ENCODE peak calls at places on chromosome 2, in eight cellular contexts. Y is left lung, F is heart right ventricle, L is A549, W is dorsolateral prefrontal cortex, A is suprapubic skin, S is left ventricle myocardium inferior, G is esophagus squamous epithelium. R is an unnamed sample.

GRCh38 chr2:113876503-113877387 is 13.1 kb upstream of the ACTR3 start:
- DNase-seq in Y (no peak), F (peak), L (no peak), W (no peak), A (no peak), S (no peak), G (no peak), R (peak)

GRCh38 chr2:37456479-37456878 is 112.0 kb downstream of the QPCT start:
- DNase-seq in Y (no peak), F (no peak), L (no peak), W (no peak), A (no peak), S (no peak), G (no peak), R (no peak)

GRCh38 chr2:17232751-17233150 is 285.5 kb downstream of the RAD51AP2 start:
- DNase-seq in Y (no peak), F (no peak), L (no peak), W (no peak), A (no peak), S (no peak), G (no peak), R (no peak)

GRCh38 chr2:115297056-115297455 is 854.6 kb downstream of the DPP10 start:
- DNase-seq in Y (no peak), F (no peak), L (no peak), W (no peak), A (no peak), S (no peak), G (no peak), R (no peak)

GRCh38 chr2:111239107-111239506 is 118.4 kb downstream of the BCL2L11 start:
- DNase-seq in Y (no peak), F (no peak), L (no peak), W (no peak), A (no peak), S (no peak), G (no peak), R (no peak)

GRCh38 chr2:230512955-230513748 is 97.2 kb downstream of the SP100 start:
- DNase-seq in Y (no peak), F (no peak), L (peak), W (no peak), A (no peak), S (no peak), G (no peak), R (no peak)

GRCh38 chr2:150609831-150610582 is 122.5 kb upstream of the RND3 start:
- DNase-seq in Y (no peak), F (no peak), L (no peak), W (no peak), A (no peak), S (no peak), G (no peak), R (no peak)

GRCh38 chr2:101106453-101107181 is 44.6 kb downstream of the TBC1D8 start:
- DNase-seq in Y (no peak), F (no peak), L (no peak), W (no peak), A (no peak), S (no peak), G (no peak), R (no peak)

GRCh38 chr2:44450806-44451205 is 89.1 kb downstream of the CAMKMT start:
- DNase-seq in Y (no peak), F (no peak), L (no peak), W (no peak), A (no peak), S (no peak), G (no peak), R (no peak)

GRCh38 chr2:98468621-98469236 is 24.1 kb downstream of the INPP4A start:
- DNase-seq in Y (peak), F (no peak), L (no peak), W (no peak), A (no peak), S (no peak), G (no peak), R (no peak)

GRCh38 chr2:181466661-181467576 is 9.7 kb downstream of the ITGA4 start:
- DNase-seq in Y (peak), F (peak), L (peak), W (peak), A (peak), S (peak), G (no peak), R (peak)

GRCh38 chr2:170339753-170340692 is 162.1 kb downstream of the MYO3B start:
- DNase-seq in Y (no peak), F (no peak), L (no peak), W (no peak), A (no peak), S (no peak), G (no peak), R (no peak)

GRCh38 chr2:120883607-120884405 is 148.1 kb downstream of the GLI2 start:
- DNase-seq in Y (no peak), F (no peak), L (no peak), W (no peak), A (no peak), S (peak), G (no peak), R (no peak)

GRCh38 chr2:238902285-238902684 is 54.4 kb downstream of the TWIST2 start:
- DNase-seq in Y (no peak), F (no peak), L (no peak), W (no peak), A (no peak), S (no peak), G (no peak), R (no peak)

GRCh38 chr2:85655961-85656403 is 12.0 kb downstream of the SFTPB start:
- DNase-seq in Y (no peak), F (no peak), L (peak), W (no peak), A (no peak), S (no peak), G (no peak), R (peak)

GRCh38 chr2:111172666-111173065 is 52.0 kb downstream of the BCL2L11 start:
- DNase-seq in Y (no peak), F (no peak), L (no peak), W (no peak), A (no peak), S (no peak), G (no peak), R (no peak)

GRCh38 chr2:215366440-215367032 is 54.7 kb downstream of the ATIC start:
- DNase-seq in Y (no peak), F (no peak), L (no peak), W (no peak), A (no peak), S (no peak), G (no peak), R (no peak)

GRCh38 chr2:176680916-176681315 is 411.7 kb downstream of the MTX2 start:
- DNase-seq in Y (no peak), F (no peak), L (no peak), W (no peak), A (no peak), S (no peak), G (no peak), R (no peak)

GRCh38 chr2:200905618-200906296 is 16.6 kb downstream of the NIF3L1 start:
- DNase-seq in Y (peak), F (peak), L (peak), W (peak), A (no peak), S (peak), G (no peak), R (peak)

GRCh38 chr2:227657204-227657845 is 9.3 kb upstream of the SCYGR5 start:
- DNase-seq in Y (no peak), F (no peak), L (peak), W (no peak), A (no peak), S (no peak), G (no peak), R (no peak)

GRCh38 chr2:105112345-105112744 is 74.5 kb downstream of the MRPS9 start:
- DNase-seq in Y (no peak), F (no peak), L (no peak), W (no peak), A (no peak), S (no peak), G (no peak), R (no peak)

GRCh38 chr2:83320053-83320452 is 1139.0 kb downstream of the SUCLG1 start:
- DNase-seq in Y (no peak), F (no peak), L (no peak), W (no peak), A (no peak), S (no peak), G (no peak), R (no peak)

GRCh38 chr2:60260646-60261296 is 292.7 kb downstream of the BCL11A start:
- DNase-seq in Y (peak), F (peak), L (peak), W (no peak), A (no peak), S (no peak), G (no peak), R (peak)

GRCh38 chr2:150689600-150689999 is 202.1 kb upstream of the RND3 start:
- DNase-seq in Y (no peak), F (no peak), L (no peak), W (no peak), A (no peak), S (no peak), G (no peak), R (no peak)

GRCh38 chr2:43484323-43484930 is 111.4 kb downstream of the THADA start:
- DNase-seq in Y (no peak), F (no peak), L (peak), W (no peak), A (no peak), S (no peak), G (no peak), R (no peak)

GRCh38 chr2:242015366-242016065 is 146.0 kb downstream of the RTP5 start:
- DNase-seq in Y (peak), F (no peak), L (no peak), W (no peak), A (peak), S (no peak), G (no peak), R (peak)

GRCh38 chr2:74548919-74549684 is 4.6 kb downstream of the LOXL3 start:
- DNase-seq in Y (peak), F (peak), L (peak), W (peak), A (no peak), S (peak), G (no peak), R (peak)

GRCh38 chr2:214410918-214411554 is at the start of gene VWC2L:
- DNase-seq in Y (peak), F (peak), L (peak), W (peak), A (no peak), S (peak), G (no peak), R (peak)

GRCh38 chr2:128536925-128537620 is 218.4 kb upstream of the HS6ST1 start:
- DNase-seq in Y (peak), F (no peak), L (peak), W (no peak), A (peak), S (no peak), G (no peak), R (no peak)

GRCh38 chr2:45469314-45470099 is 141.6 kb downstream of the SRBD1 start:
- DNase-seq in Y (no peak), F (no peak), L (peak), W (no peak), A (no peak), S (no peak), G (no peak), R (no peak)

GRCh38 chr2:42060718-42061619 is 13.1 kb downstream of the PKDCC start:
- DNase-seq in Y (peak), F (peak), L (no peak), W (no peak), A (no peak), S (peak), G (no peak), R (no peak)

GRCh38 chr2:205235434-205235833 is 446.9 kb upstream of the NRP2 start:
- DNase-seq in Y (no peak), F (no peak), L (peak), W (no peak), A (no peak), S (no peak), G (no peak), R (no peak)

GRCh38 chr2:219247678-219248642 is 2.7 kb downstream of the STK16 start:
- DNase-seq in Y (no peak), F (no peak), L (peak), W (no peak), A (no peak), S (no peak), G (no peak), R (no peak)

GRCh38 chr2:101733257-101733993 is 35.9 kb downstream of the MAP4K4 start:
- DNase-seq in Y (no peak), F (peak), L (no peak), W (no peak), A (no peak), S (no peak), G (no peak), R (no peak)

GRCh38 chr2:176638167-176639015 is 369.1 kb downstream of the MTX2 start:
- DNase-seq in Y (peak), F (peak), L (peak), W (peak), A (peak), S (peak), G (no peak), R (peak)

GRCh38 chr2:168964251-168964807 is 63.2 kb downstream of the G6PC2 start:
- DNase-seq in Y (no peak), F (no peak), L (no peak), W (no peak), A (no peak), S (no peak), G (no peak), R (no peak)

GRCh38 chr2:11128258-11128951 is 26.9 kb upstream of the SLC66A3 start:
- DNase-seq in Y (no peak), F (no peak), L (no peak), W (no peak), A (no peak), S (no peak), G (no peak), R (no peak)

GRCh38 chr2:11132036-11132671 is 23.1 kb upstream of the SLC66A3 start:
- DNase-seq in Y (no peak), F (no peak), L (no peak), W (no peak), A (no peak), S (no peak), G (no peak), R (no peak)

GRCh38 chr2:11131166-11131920 is 23.9 kb upstream of the SLC66A3 start:
- DNase-seq in Y (no peak), F (no peak), L (no peak), W (no peak), A (no peak), S (no peak), G (no peak), R (no peak)

GRCh38 chr2:11127791-11128190 is 27.5 kb upstream of the SLC66A3 start:
- DNase-seq in Y (no peak), F (no peak), L (no peak), W (no peak), A (no peak), S (no peak), G (no peak), R (no peak)

DNA sequence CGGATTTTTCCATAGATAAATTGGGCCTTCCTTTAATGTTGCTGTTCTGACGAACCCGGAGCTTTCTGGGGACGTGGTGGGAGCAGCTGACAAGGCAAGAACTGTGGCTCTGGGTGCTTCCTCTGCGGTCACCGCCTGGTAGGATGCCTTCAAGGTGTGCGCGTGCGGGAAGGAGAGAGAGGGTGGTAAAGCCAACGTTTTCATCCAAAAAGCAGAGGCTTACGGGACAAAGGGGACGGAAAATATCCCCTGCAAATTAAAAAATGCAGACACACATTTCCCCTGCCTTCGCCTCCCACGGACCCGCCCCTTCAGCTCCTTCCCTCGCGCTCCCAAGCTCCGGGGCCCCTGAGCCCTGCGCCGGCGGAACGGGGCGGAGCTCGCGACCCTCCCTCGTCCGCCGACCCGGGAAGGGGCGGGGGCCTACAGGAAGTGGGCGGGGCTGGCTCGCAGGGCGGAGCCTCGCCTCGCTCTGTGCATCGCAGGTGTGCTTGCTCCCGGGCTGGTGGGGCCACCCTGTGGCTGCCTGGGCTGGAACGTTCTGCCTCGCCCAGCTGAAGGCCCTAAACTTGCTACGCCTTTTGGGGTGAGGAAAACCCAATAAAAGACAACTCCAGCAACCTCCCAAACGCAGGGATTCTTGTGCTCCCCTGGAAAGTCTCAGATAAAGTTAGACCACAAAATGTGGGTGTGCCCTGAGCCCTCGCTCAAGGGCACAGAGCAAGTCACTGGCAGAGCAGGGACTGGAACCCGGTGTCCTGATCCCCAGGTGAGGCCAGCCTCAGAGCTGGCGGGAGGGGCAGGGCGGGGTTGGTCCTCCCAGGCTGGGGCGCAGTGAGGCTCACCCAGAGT is 25.4 kb upstream of the SLC66A3 start:
- DNase-seq in Y (peak), F (peak), L (peak), W (peak), A (no peak), S (peak), G (no peak), R (peak)
- H3K4me3 ChIP-seq in Y (peak), F (peak), L (peak), W (peak), A (peak), S (peak), G (peak), R (peak)

GRCh38 chr2:68590702-68591101 is 52.7 kb upstream of the PROKR1 start:
- DNase-seq in Y (no peak), F (no peak), L (no peak), W (no peak), A (no peak), S (no peak), G (no peak), R (no peak)

GRCh38 chr2:68591225-68591624 is 52.2 kb upstream of the PROKR1 start:
- DNase-seq in Y (no peak), F (no peak), L (no peak), W (no peak), A (no peak), S (no peak), G (no peak), R (no peak)

GRCh38 chr2:68594041-68594440 is 49.3 kb upstream of the PROKR1 start:
- DNase-seq in Y (no peak), F (no peak), L (no peak), W (no peak), A (no peak), S (no peak), G (no peak), R (no peak)

GRCh38 chr2:68589963-68590362 is 53.4 kb upstream of the PROKR1 start:
- DNase-seq in Y (no peak), F (no peak), L (peak), W (no peak), A (no peak), S (no peak), G (no peak), R (no peak)

DNA sequence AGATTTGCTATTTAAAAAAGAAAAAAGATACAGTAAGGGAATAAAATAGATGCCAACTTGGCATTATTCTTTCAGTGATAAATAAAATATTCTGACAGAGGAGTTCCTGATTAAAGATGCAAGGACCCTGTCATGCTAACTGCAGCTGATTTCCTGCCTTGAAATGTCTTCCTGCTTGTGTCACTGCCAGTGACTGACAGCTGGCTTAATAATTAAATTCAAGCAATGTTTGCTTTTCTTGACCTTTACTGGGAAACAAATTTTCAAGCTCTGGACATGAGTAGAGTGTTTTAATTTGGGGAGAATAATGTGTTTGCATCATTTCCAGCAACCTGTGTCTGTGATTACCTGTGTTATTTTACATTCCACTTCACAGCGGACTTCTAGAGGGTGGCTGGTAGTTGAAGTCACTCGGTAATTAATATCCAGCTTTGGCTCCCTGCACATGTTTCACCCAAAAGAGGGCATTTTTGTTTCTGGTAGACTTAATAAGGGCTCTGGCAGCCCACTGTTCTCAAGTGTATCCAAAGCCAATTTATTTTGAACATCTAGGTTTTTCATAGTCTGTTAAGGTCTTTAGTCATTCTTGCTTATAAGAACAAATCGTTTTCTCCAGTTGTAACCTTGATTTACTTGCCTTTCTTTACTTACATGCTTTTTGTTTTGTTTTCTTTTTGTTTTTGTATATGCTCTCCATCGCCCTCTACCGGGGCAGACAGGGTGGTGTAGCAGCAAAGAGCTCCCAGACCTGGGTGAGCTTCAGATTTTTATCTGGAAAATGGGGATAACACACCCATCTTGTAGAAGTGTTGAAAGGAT is 48.5 kb upstream of the PROKR1 start:
- DNase-seq in Y (no peak), F (peak), L (peak), W (no peak), A (no peak), S (peak), G (no peak), R (peak)
- TF ChIP-seq CTCF in Y (peak), F (peak), L (peak), W (peak), A (peak), S (peak), G (peak), R (peak)

DNA sequence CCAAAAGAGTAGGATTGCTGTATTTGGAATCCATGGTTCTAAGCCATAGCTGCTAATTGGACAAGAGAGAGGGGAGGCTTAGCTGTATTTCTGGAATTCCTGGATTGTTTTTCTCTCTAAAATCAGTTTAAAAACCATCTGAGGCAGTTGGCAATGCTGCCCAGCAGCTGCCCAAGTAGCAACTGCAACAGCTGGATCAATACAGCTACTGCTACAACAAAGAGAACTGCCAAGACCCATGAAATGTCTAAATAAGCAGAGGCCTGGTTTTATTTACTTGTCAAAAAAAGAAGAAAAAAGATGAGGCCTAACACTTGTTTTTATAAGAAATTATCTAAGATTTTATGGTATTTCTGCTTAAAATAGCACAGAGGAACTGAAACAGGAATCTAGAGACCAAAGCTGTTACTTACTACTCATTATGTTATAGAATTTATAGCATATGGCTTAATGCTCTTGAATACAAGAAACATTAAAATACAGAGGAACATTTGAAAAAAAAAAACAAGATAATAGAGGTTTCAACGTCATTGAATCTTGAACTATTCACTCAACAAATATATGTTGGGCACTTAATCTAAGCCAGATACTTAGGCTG is 39.1 kb downstream of the TMEFF2 start:
- DNase-seq in Y (no peak), F (no peak), L (no peak), W (no peak), A (no peak), S (no peak), G (no peak), R (no peak)
- H3K27ac ChIP-seq in Y (no peak), F (no peak), L (no peak), W (peak), A (no peak), S (no peak), G (no peak), R (peak)

GRCh38 chr2:68235090-68235489 is 17.2 kb downstream of the PPP3R1 start:
- DNase-seq in Y (no peak), F (no peak), L (no peak), W (no peak), A (no peak), S (no peak), G (no peak), R (no peak)

GRCh38 chr2:68230246-68231060 is 21.9 kb downstream of the PPP3R1 start:
- DNase-seq in Y (no peak), F (no peak), L (no peak), W (no peak), A (no peak), S (no peak), G (no peak), R (no peak)

GRCh38 chr2:68234405-68234804 is 17.9 kb downstream of the PPP3R1 start:
- DNase-seq in Y (no peak), F (no peak), L (no peak), W (no peak), A (no peak), S (no peak), G (no peak), R (no peak)

GRCh38 chr2:68236080-68236734 is 16.1 kb downstream of the PPP3R1 start:
- DNase-seq in Y (no peak), F (no peak), L (no peak), W (no peak), A (no peak), S (no peak), G (no peak), R (no peak)

GRCh38 chr2:68231061-68231372 is 21.3 kb downstream of the PPP3R1 start:
- DNase-seq in Y (no peak), F (no peak), L (no peak), W (no peak), A (no peak), S (no peak), G (no peak), R (no peak)
- H3K4me3 ChIP-seq in Y (no peak), F (peak), L (no peak), W (no peak), A (no peak), S (peak), G (no peak), R (no peak)

R was measured in upper lobe of right lung.